ENCODE peak calls at places on chromosome 22, in ten cellular contexts. U is Peyer's patch, B is fibroblast of lung, M is upper lobe of right lung, P is fibroblast of mammary gland, N is fibroblast of pulmonary artery, L is IMR-90, Q is cardiac fibroblast, A is HFF-Myc, O is type B pancreatic cell. F is an unnamed sample.
A peak's percentile ranks its signal among the peaks of the same experiment; 100 is the strongest.

GRCh38 chr22:48234011-48234410 is 1471.6 kb downstream of the TBC1D22A start:
- DNase-seq in U (no peak), B (no peak), M (no peak), P (no peak), N (no peak), L (no peak), Q (no peak), A (no peak), O (no peak), F (no peak)

GRCh38 chr22:33715626-33716025 is 204.7 kb downstream of the LARGE1 start:
- DNase-seq in U (no peak), B (no peak), M (no peak), P (no peak), N (no peak), L (no peak), Q (no peak), A (no peak), O (no peak), F (no peak)

GRCh38 chr22:22942511-22943329 is 55.1 kb downstream of the IGLL5 start:
- DNase-seq in U (peak; percentile 84), B (peak; percentile 33), M (peak; percentile 67), P (peak; percentile 68), N (peak; percentile 71), L (peak; percentile 51), Q (peak; percentile 62), A (peak; percentile 38), O (peak; percentile 70), F (peak; percentile 75)

GRCh38 chr22:39251762-39252460 is 7.1 kb upstream of the PDGFB start:
- DNase-seq in U (no peak), B (peak; percentile 37), M (no peak), P (no peak), N (no peak), L (no peak), Q (no peak), A (no peak), O (no peak), F (no peak)

GRCh38 chr22:42800731-42801536 is 56.1 kb downstream of the ARFGAP3 start:
- DNase-seq in U (no peak), B (no peak), M (no peak), P (no peak), N (no peak), L (no peak), Q (no peak), A (no peak), O (no peak), F (no peak)

GRCh38 chr22:22814666-22815396 is 72.8 kb upstream of the IGLL5 start:
- DNase-seq in U (no peak), B (no peak), M (no peak), P (no peak), N (no peak), L (no peak), Q (no peak), A (no peak), O (peak; percentile 43), F (no peak)

GRCh38 chr22:42289671-42290269 is 19.3 kb upstream of the TCF20 start:
- DNase-seq in U (no peak), B (peak; percentile 30), M (no peak), P (no peak), N (no peak), L (no peak), Q (no peak), A (no peak), O (no peak), F (peak; percentile 5)

GRCh38 chr22:38973289-38974169 is 8.6 kb upstream of the APOBEC3B start:
- DNase-seq in U (no peak), B (peak; percentile 16), M (no peak), P (peak; percentile 8), N (peak; percentile 19), L (peak; percentile 17), Q (peak; percentile 49), A (no peak), O (no peak), F (no peak)

GRCh38 chr22:36839356-36840073 is 21.3 kb upstream of the NCF4 start:
- DNase-seq in U (no peak), B (peak; percentile 14), M (peak; percentile 15), P (peak; percentile 67), N (peak; percentile 53), L (peak; percentile 9), Q (peak; percentile 10), A (no peak), O (no peak), F (no peak)

GRCh38 chr22:30743257-30744020 is 48.8 kb downstream of the OSBP2 start:
- DNase-seq in U (no peak), B (no peak), M (no peak), P (no peak), N (no peak), L (no peak), Q (no peak), A (no peak), O (no peak), F (no peak)

GRCh38 chr22:42292726-42293520 is 22.5 kb upstream of the TCF20 start:
- DNase-seq in U (no peak), B (no peak), M (no peak), P (no peak), N (no peak), L (no peak), Q (no peak), A (no peak), O (no peak), F (no peak)

GRCh38 chr22:22023581-22024137 is 41.1 kb upstream of the TOP3B start:
- DNase-seq in U (no peak), B (no peak), M (no peak), P (no peak), N (no peak), L (no peak), Q (no peak), A (no peak), O (no peak), F (peak; percentile 42)

GRCh38 chr22:31192513-31192912 is 19.6 kb upstream of the LIMK2 start:
- DNase-seq in U (no peak), B (no peak), M (no peak), P (peak; percentile 50), N (peak; percentile 49), L (peak; percentile 77), Q (peak; percentile 39), A (no peak), O (no peak), F (peak; percentile 82)

GRCh38 chr22:26066534-26066933 is 102.7 kb upstream of the SEZ6L start:
- DNase-seq in U (no peak), B (no peak), M (no peak), P (no peak), N (no peak), L (no peak), Q (no peak), A (no peak), O (no peak), F (no peak)

GRCh38 chr22:22897036-22897435 is 9.4 kb downstream of the IGLL5 start:
- DNase-seq in U (no peak), B (no peak), M (peak; percentile 34), P (no peak), N (no peak), L (no peak), Q (no peak), A (no peak), O (no peak), F (no peak)

GRCh38 chr22:37672920-37673453 is 2.4 kb upstream of the LGALS1 start:
- DNase-seq in U (no peak), B (no peak), M (no peak), P (no peak), N (no peak), L (no peak), Q (no peak), A (no peak), O (no peak), F (no peak)

GRCh38 chr22:46002757-46003270 is 25.9 kb upstream of the WNT7B start:
- DNase-seq in U (no peak), B (peak; percentile 73), M (peak; percentile 58), P (peak; percentile 62), N (peak; percentile 38), L (peak; percentile 56), Q (no peak), A (no peak), O (no peak), F (no peak)

GRCh38 chr22:30649430-30650007 is 13.9 kb downstream of the SLC35E4 start:
- DNase-seq in U (no peak), B (peak; percentile 93), M (no peak), P (peak; percentile 87), N (peak; percentile 66), L (peak; percentile 88), Q (peak; percentile 58), A (peak; percentile 58), O (no peak), F (peak; percentile 62)

GRCh38 chr22:22245256-22245909 is 797 bp downstream of the VPREB1 start:
- DNase-seq in U (no peak), B (no peak), M (no peak), P (no peak), N (no peak), L (no peak), Q (no peak), A (no peak), O (no peak), F (no peak)

DNA sequence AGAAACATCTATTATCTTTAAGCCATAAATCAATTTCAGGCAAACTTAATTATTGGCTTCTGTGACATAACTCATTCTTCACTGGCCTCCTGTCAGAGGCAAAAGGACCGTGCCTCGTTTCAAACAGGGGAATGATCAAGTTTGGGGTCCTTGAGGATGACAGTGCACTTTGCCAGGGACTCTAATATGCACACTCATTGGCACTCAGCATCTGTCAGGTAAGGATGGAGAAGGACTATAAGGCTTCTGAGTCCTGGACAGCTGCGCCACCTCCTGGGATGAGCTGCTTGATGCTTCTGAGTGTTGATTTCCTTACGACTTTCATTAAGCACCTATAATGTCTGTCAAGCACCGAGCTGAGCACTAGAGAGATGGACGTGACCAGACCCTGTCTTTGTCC is 20.2 kb downstream of the BPIFC start:
- DNase-seq in U (no peak), B (no peak), M (no peak), P (peak; percentile 2), N (peak; percentile 4), L (no peak), Q (peak; percentile 5), A (no peak), O (no peak), F (peak; percentile 23)
- TF ChIP-seq CTCF in U (peak; percentile 31), B (no peak), M (no peak), P (peak; percentile 4), N (peak; percentile 11), L (no peak), Q (no peak), A (peak; percentile 7), O (peak; percentile 38), F (peak; percentile 49)

GRCh38 chr22:49515486-49515885 is 312.2 kb downstream of the BRD1 start:
- DNase-seq in U (no peak), B (no peak), M (no peak), P (no peak), N (no peak), L (no peak), Q (no peak), A (no peak), O (no peak), F (no peak)
- TF ChIP-seq CTCF in U (no peak), B (no peak), M (peak; percentile 9), P (no peak), N (no peak), L (no peak), Q (no peak), A (no peak), O (peak; percentile 50), F (no peak)

GRCh38 chr22:35454416-35455054 is 54.6 kb downstream of the MCM5 start:
- DNase-seq in U (no peak), B (no peak), M (no peak), P (no peak), N (no peak), L (no peak), Q (no peak), A (no peak), O (no peak), F (no peak)
- TF ChIP-seq CTCF in U (no peak), B (peak; percentile 25), M (peak; percentile 36), P (no peak), N (no peak), L (no peak), Q (no peak), A (peak; percentile 32), O (peak; percentile 36), F (peak; percentile 30)

GRCh38 chr22:17118342-17118741 is 2.8 kb downstream of the TMEM121B start:
- DNase-seq in U (no peak), B (no peak), M (no peak), P (no peak), N (no peak), L (no peak), Q (no peak), A (no peak), O (no peak), F (no peak)
- TF ChIP-seq CTCF in U (no peak), B (no peak), M (no peak), P (no peak), N (no peak), L (no peak), Q (no peak), A (no peak), O (no peak), F (no peak)